ENCODE peak calls at places on chromosomes 7 and 10, in five cellular contexts. Z is OCI-LY7, F is head of caudate nucleus, E is NCI-H1105 treated with DMSO at 0.1 percent for 48 hours, S is putamen. B is an unnamed sample.

GRCh38 chr7:99275496-99275895 is 2.9 kb downstream of the MYH16 start:
- DNase-seq in F (no peak), S (no peak), E (no peak), Z (no peak), B (no peak)

GRCh38 chr10:112004075-112004474 is 179.5 kb downstream of the GPAM start:
- DNase-seq in S (no peak), F (no peak), E (no peak), Z (no peak), B (no peak)

GRCh38 chr10:13707156-13707881 is 120.6 kb downstream of the PRPF18 start:
- DNase-seq in E (no peak), F (peak; percentile 79), S (peak; percentile 87), Z (no peak), B (no peak)

GRCh38 chr7:7183833-7184463 is 1.6 kb downstream of the C1GALT1 start:
- DNase-seq in F (no peak), E (no peak), S (no peak), Z (peak; percentile 5), B (no peak)

GRCh38 chr7:74047804-74048380 is 19.9 kb downstream of the ELN start:
- DNase-seq in E (no peak), Z (no peak), S (no peak), F (no peak), B (no peak)

GRCh38 chr7:28755255-28755654 is 202.9 kb downstream of the TRIL start:
- DNase-seq in E (no peak), S (no peak), Z (no peak), F (no peak), B (no peak)

GRCh38 chr7:154695836-154696235 is 307.1 kb downstream of the PAXIP1 start:
- DNase-seq in E (no peak), F (no peak), Z (no peak), S (no peak), B (no peak)

GRCh38 chr7:150451833-150452431 is 1.5 kb downstream of the GIMAP8 start:
- DNase-seq in E (no peak), Z (no peak), F (no peak), S (no peak), B (no peak)

GRCh38 chr7:47119408-47119807 is 462.5 kb downstream of the TNS3 start:
- DNase-seq in Z (no peak), S (no peak), F (no peak), E (no peak), B (no peak)

GRCh38 chr7:104775581-104775980 is 238.4 kb upstream of the KMT2E start:
- DNase-seq in S (no peak), E (no peak), Z (no peak), F (no peak), B (no peak)

GRCh38 chr7:43727494-43727893 is 1.8 kb downstream of the COA1 start:
- DNase-seq in Z (no peak), E (no peak), F (no peak), S (no peak), B (no peak)

GRCh38 chr10:119113805-119114732 is 10.2 kb downstream of the DENND10 start:
- DNase-seq in S (no peak), E (no peak), F (no peak), Z (no peak), B (no peak)

GRCh38 chr10:103895458-103896186 is 22.4 kb downstream of the STN1 start:
- DNase-seq in E (no peak), F (no peak), S (no peak), Z (no peak), B (no peak)

GRCh38 chr10:102918817-102919236 is 733 bp downstream of the CNNM2 start:
- DNase-seq in E (peak; percentile 12), F (no peak), S (peak; percentile 19), Z (peak; percentile 48), B (no peak)

GRCh38 chr10:987635-987905 is 664 bp upstream of the GTPBP4 start:
- DNase-seq in F (no peak), S (no peak), Z (no peak), E (no peak), B (no peak)

GRCh38 chr10:77863446-77863845 is 63.1 kb downstream of the DLG5 start:
- DNase-seq in Z (no peak), E (no peak), S (no peak), F (no peak), B (no peak)

B was measured in NCI-H1694 treated with DMSO at 0.1 percent for 48 hours.